ENCODE peak calls at places on chromosomes 2 and 18, in seven cellular contexts. One of them, this sample, is unnamed.

GRCh38 chr2:33518929-33519328 is 42.5 kb downstream of the RASGRP3 start:
- DNase-seq in neural progenitor cell: no peak
- DNase-seq in left ventricle myocardium inferior: no peak
- DNase-seq in AG09309: no peak
- DNase-seq in lung: no peak
- DNase-seq in BE2C: no peak
- DNase-seq in psoas muscle: no peak
- DNase-seq in this sample: no peak

GRCh38 chr2:15521782-15522181 is 39.4 kb downstream of the NBAS start:
- DNase-seq in neural progenitor cell: no peak
- DNase-seq in left ventricle myocardium inferior: no peak
- DNase-seq in AG09309: no peak
- DNase-seq in lung: no peak
- DNase-seq in BE2C: no peak
- DNase-seq in psoas muscle: no peak
- DNase-seq in this sample: peak; percentile 12

GRCh38 chr2:4903676-4904348 is 788.4 kb upstream of the SOX11 start:
- DNase-seq in neural progenitor cell: no peak
- DNase-seq in left ventricle myocardium inferior: no peak
- DNase-seq in AG09309: no peak
- DNase-seq in lung: no peak
- DNase-seq in BE2C: no peak
- DNase-seq in psoas muscle: no peak
- DNase-seq in this sample: no peak

GRCh38 chr2:167862296-167862695 is 385.1 kb downstream of the STK39 start:
- DNase-seq in neural progenitor cell: no peak
- DNase-seq in left ventricle myocardium inferior: no peak
- DNase-seq in AG09309: no peak
- DNase-seq in lung: no peak
- DNase-seq in BE2C: no peak
- DNase-seq in psoas muscle: no peak
- DNase-seq in this sample: no peak

GRCh38 chr2:54657664-54658083 is 65.8 kb upstream of the EML6 start:
- DNase-seq in neural progenitor cell: peak; percentile 69
- DNase-seq in left ventricle myocardium inferior: peak; percentile 59
- DNase-seq in AG09309: no peak
- DNase-seq in lung: no peak
- DNase-seq in BE2C: peak; percentile 56
- DNase-seq in psoas muscle: peak; percentile 72
- DNase-seq in this sample: peak; percentile 50

GRCh38 chr2:199975297-199975895 is 20.0 kb downstream of the MAIP1 start:
- DNase-seq in neural progenitor cell: no peak
- DNase-seq in left ventricle myocardium inferior: no peak
- DNase-seq in AG09309: peak; percentile 69
- DNase-seq in lung: no peak
- DNase-seq in BE2C: peak; percentile 27
- DNase-seq in psoas muscle: no peak
- DNase-seq in this sample: peak; percentile 36

GRCh38 chr2:69253893-69254292 is 133.1 kb downstream of the GFPT1 start:
- DNase-seq in neural progenitor cell: no peak
- DNase-seq in left ventricle myocardium inferior: no peak
- DNase-seq in AG09309: peak; percentile 96
- DNase-seq in lung: no peak
- DNase-seq in BE2C: no peak
- DNase-seq in psoas muscle: no peak
- DNase-seq in this sample: peak; percentile 93

GRCh38 chr2:119808516-119809147 is 48.9 kb downstream of the PTPN4 start:
- DNase-seq in neural progenitor cell: no peak
- DNase-seq in left ventricle myocardium inferior: no peak
- DNase-seq in AG09309: no peak
- DNase-seq in lung: no peak
- DNase-seq in BE2C: no peak
- DNase-seq in psoas muscle: no peak
- DNase-seq in this sample: peak; percentile 17

GRCh38 chr2:44578401-44579135 is 216.8 kb downstream of the CAMKMT start:
- DNase-seq in neural progenitor cell: no peak
- DNase-seq in left ventricle myocardium inferior: no peak
- DNase-seq in AG09309: peak; percentile 69
- DNase-seq in lung: no peak
- DNase-seq in BE2C: no peak
- DNase-seq in psoas muscle: no peak
- DNase-seq in this sample: peak; percentile 53

GRCh38 chr2:201396595-201396994 is 39.5 kb upstream of the FLACC1 start:
- DNase-seq in neural progenitor cell: no peak
- DNase-seq in left ventricle myocardium inferior: no peak
- DNase-seq in AG09309: no peak
- DNase-seq in lung: no peak
- DNase-seq in BE2C: no peak
- DNase-seq in psoas muscle: no peak
- DNase-seq in this sample: no peak

GRCh38 chr2:168192839-168193616 is 54.4 kb downstream of the STK39 start:
- DNase-seq in neural progenitor cell: no peak
- DNase-seq in left ventricle myocardium inferior: no peak
- DNase-seq in AG09309: no peak
- DNase-seq in lung: no peak
- DNase-seq in BE2C: no peak
- DNase-seq in psoas muscle: no peak
- DNase-seq in this sample: no peak

GRCh38 chr2:163133602-163134001 is 295.0 kb upstream of the KCNH7 start:
- DNase-seq in neural progenitor cell: no peak
- DNase-seq in left ventricle myocardium inferior: no peak
- DNase-seq in AG09309: no peak
- DNase-seq in lung: no peak
- DNase-seq in BE2C: no peak
- DNase-seq in psoas muscle: no peak
- DNase-seq in this sample: peak; percentile 7

GRCh38 chr2:127737892-127738291 is 36.6 kb downstream of the SFT2D3 start:
- DNase-seq in neural progenitor cell: no peak
- DNase-seq in left ventricle myocardium inferior: no peak
- DNase-seq in AG09309: no peak
- DNase-seq in lung: no peak
- DNase-seq in BE2C: no peak
- DNase-seq in psoas muscle: no peak
- DNase-seq in this sample: no peak

GRCh38 chr2:198186257-198186656 is 381.9 kb downstream of the PLCL1 start:
- DNase-seq in neural progenitor cell: no peak
- DNase-seq in left ventricle myocardium inferior: no peak
- DNase-seq in AG09309: no peak
- DNase-seq in lung: no peak
- DNase-seq in BE2C: no peak
- DNase-seq in psoas muscle: no peak
- DNase-seq in this sample: no peak

GRCh38 chr18:75065251-75066000 is 143.5 kb downstream of the PTGR3 start:
- DNase-seq in neural progenitor cell: no peak
- DNase-seq in left ventricle myocardium inferior: no peak
- DNase-seq in AG09309: no peak
- DNase-seq in lung: no peak
- DNase-seq in BE2C: no peak
- DNase-seq in psoas muscle: no peak
- DNase-seq in this sample: no peak

GRCh38 chr2:8101614-8102277 is 580.1 kb upstream of the ID2 start:
- DNase-seq in neural progenitor cell: no peak
- DNase-seq in left ventricle myocardium inferior: no peak
- DNase-seq in AG09309: no peak
- DNase-seq in lung: no peak
- DNase-seq in BE2C: no peak
- DNase-seq in psoas muscle: no peak
- DNase-seq in this sample: no peak

GRCh38 chr18:79526468-79527460 is 131.0 kb downstream of the NFATC1 start:
- DNase-seq in neural progenitor cell: no peak
- DNase-seq in left ventricle myocardium inferior: no peak
- DNase-seq in AG09309: no peak
- DNase-seq in lung: peak; percentile 38
- DNase-seq in BE2C: peak; percentile 28
- DNase-seq in psoas muscle: no peak
- DNase-seq in this sample: no peak

GRCh38 chr2:6968319-6969100 is 51.3 kb downstream of the RNF144A start:
- DNase-seq in neural progenitor cell: peak; percentile 38
- DNase-seq in left ventricle myocardium inferior: peak; percentile 36
- DNase-seq in AG09309: no peak
- DNase-seq in lung: no peak
- DNase-seq in BE2C: peak; percentile 39
- DNase-seq in psoas muscle: peak; percentile 74
- DNase-seq in this sample: peak; percentile 76

GRCh38 chr2:218406949-218407703 is 7.5 kb downstream of the CTDSP1 start:
- DNase-seq in neural progenitor cell: peak; percentile 8
- DNase-seq in left ventricle myocardium inferior: peak; percentile 71
- DNase-seq in AG09309: no peak
- DNase-seq in lung: peak; percentile 68
- DNase-seq in BE2C: no peak
- DNase-seq in psoas muscle: peak; percentile 83
- DNase-seq in this sample: peak; percentile 67

GRCh38 chr18:48409591-48410094 is 460 bp upstream of the ZBTB7C start:
- DNase-seq in neural progenitor cell: no peak
- DNase-seq in left ventricle myocardium inferior: peak; percentile 54
- DNase-seq in AG09309: no peak
- DNase-seq in lung: no peak
- DNase-seq in BE2C: peak; percentile 19
- DNase-seq in psoas muscle: peak; percentile 69
- DNase-seq in this sample: no peak

GRCh38 chr2:212897296-212897695 is 254.1 kb downstream of the IKZF2 start:
- DNase-seq in neural progenitor cell: no peak
- DNase-seq in left ventricle myocardium inferior: no peak
- DNase-seq in AG09309: peak; percentile 76
- DNase-seq in lung: no peak
- DNase-seq in BE2C: no peak
- DNase-seq in psoas muscle: no peak
- DNase-seq in this sample: no peak

GRCh38 chr18:44507729-44508325 is 172.9 kb upstream of the SETBP1 start:
- DNase-seq in neural progenitor cell: no peak
- DNase-seq in left ventricle myocardium inferior: peak; percentile 18
- DNase-seq in AG09309: no peak
- DNase-seq in lung: peak; percentile 29
- DNase-seq in BE2C: no peak
- DNase-seq in psoas muscle: peak; percentile 57
- DNase-seq in this sample: no peak

DNA sequence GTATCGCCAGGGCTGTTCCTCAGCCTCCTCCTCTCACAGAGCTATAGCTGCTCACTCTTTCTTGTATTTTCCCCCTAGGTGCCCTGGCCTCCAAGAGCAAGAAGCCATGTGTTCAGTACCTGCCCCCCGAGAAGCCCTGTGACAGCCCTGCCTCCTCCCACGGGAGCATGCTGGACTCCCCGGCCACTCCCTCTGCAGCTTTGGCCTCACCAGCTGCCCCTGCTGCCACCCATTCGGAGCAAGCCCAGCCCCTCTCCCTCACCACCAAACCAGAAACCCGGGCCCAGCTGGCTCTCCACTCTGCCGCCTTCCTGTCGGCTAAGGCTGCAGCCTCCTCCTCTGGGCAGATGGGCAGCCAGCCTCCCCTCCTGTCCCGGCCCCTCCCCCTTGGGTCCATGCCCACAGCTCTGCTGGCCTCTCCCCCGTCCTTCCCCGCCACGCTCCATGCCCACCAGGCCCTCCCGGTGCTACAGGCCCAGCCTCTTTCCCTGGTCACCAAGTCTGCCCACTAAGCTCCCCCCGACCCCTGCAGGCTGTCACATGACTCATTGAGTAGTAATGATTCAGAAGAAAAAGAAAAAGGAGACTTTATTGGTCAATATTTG is 18.7 kb downstream of the TGOLN2 start:
- DNase-seq in neural progenitor cell: no peak
- DNase-seq in left ventricle myocardium inferior: peak; percentile 53
- DNase-seq in AG09309: no peak
- DNase-seq in lung: peak; percentile 53
- DNase-seq in BE2C: peak; percentile 82
- DNase-seq in psoas muscle: peak; percentile 74
- DNase-seq in this sample: peak; percentile 63
- H3K4me3 ChIP-seq in neural progenitor cell: no peak overlapping the region
- H3K4me3 ChIP-seq in left ventricle myocardium inferior: no peak overlapping the region
- H3K4me3 ChIP-seq in AG09309: no peak overlapping the region
- H3K4me3 ChIP-seq in lung: no peak overlapping the region
- H3K4me3 ChIP-seq in BE2C: no peak overlapping the region
- H3K4me3 ChIP-seq in psoas muscle: no peak overlapping the region
- H3K4me3 ChIP-seq in this sample: no peak overlapping the region

DNA sequence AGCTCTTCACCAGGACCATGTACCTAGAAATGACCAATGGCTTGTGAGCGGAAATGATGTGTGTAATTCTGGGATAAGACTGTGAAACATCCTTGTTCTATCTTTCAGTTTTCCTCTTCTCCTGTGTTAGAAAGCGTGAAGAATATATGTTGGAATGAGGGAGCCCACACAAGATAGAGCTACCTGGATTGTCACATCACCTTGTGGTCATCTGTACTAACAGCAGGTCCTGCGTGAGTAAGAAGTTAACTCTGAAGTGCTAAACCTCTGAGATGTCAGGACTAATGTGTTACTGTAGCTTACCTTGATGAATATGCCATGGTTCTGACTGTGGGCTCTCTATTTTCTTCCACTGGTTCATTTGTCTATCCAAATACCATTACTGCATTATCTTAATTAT is 75.6 kb downstream of the FASTKD2 start:
- DNase-seq in neural progenitor cell: no peak
- DNase-seq in left ventricle myocardium inferior: no peak
- DNase-seq in AG09309: no peak
- DNase-seq in lung: no peak
- DNase-seq in BE2C: no peak
- DNase-seq in psoas muscle: no peak
- DNase-seq in this sample: no peak
- TF ChIP-seq CTCF in neural progenitor cell: peak; percentile 36
- TF ChIP-seq CTCF in left ventricle myocardium inferior: peak; percentile 15
- TF ChIP-seq CTCF in AG09309: no peak
- TF ChIP-seq CTCF in lung: no peak
- TF ChIP-seq CTCF in BE2C: peak; percentile 28
- TF ChIP-seq CTCF in psoas muscle: no peak
- TF ChIP-seq CTCF in this sample: no peak

GRCh38 chr2:231418820-231419640 is 23.5 kb downstream of the B3GNT7 start:
- DNase-seq in neural progenitor cell: peak; percentile 29
- DNase-seq in left ventricle myocardium inferior: no peak
- DNase-seq in AG09309: no peak
- DNase-seq in lung: no peak
- DNase-seq in BE2C: no peak
- DNase-seq in psoas muscle: no peak
- DNase-seq in this sample: no peak
- H3K4me3 ChIP-seq in neural progenitor cell: no peak overlapping the region
- H3K4me3 ChIP-seq in left ventricle myocardium inferior: no peak overlapping the region
- H3K4me3 ChIP-seq in AG09309: no peak overlapping the region
- H3K4me3 ChIP-seq in lung: no peak overlapping the region
- H3K4me3 ChIP-seq in BE2C: no peak overlapping the region
- H3K4me3 ChIP-seq in psoas muscle: no peak overlapping the region
- H3K4me3 ChIP-seq in this sample: no peak overlapping the region

DNA sequence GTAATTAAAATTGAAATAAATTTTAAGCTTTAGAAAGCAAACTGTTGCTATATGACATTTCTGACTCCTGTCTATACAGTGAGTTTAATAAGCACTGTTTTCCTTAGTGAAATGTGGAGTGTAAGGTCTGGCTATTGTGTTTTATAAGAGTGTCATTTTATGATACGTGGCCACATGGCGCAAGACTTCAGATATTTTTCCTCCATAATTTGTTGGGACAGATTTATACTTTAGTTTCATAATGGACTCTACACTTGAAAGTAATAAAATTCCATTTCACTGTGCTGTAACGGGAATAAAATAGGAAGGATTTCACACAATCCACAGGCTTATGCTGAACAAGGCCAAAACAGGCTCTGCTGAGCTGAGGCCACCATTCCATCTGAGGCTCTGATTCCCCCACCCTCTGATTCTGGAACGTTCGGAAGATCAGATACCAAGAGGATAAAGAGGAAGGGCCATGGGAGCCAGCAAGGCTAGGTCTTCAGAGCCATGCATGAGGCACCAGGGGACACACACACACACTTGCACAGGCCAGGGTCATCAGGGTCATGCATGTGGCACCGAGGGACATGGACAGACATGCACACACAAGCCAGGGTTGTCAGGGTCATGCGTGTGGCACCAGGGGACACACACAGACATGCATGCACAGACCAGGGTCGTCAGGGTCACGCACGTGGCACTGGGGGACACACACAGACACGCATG is 35.6 kb downstream of the HDAC4 start:
- DNase-seq in neural progenitor cell: no peak
- DNase-seq in left ventricle myocardium inferior: no peak
- DNase-seq in AG09309: no peak
- DNase-seq in lung: no peak
- DNase-seq in BE2C: no peak
- DNase-seq in psoas muscle: no peak
- DNase-seq in this sample: no peak
- TF ChIP-seq CTCF in neural progenitor cell: no peak
- TF ChIP-seq CTCF in left ventricle myocardium inferior: no peak
- TF ChIP-seq CTCF in AG09309: no peak
- TF ChIP-seq CTCF in lung: no peak
- TF ChIP-seq CTCF in BE2C: no peak
- TF ChIP-seq CTCF in psoas muscle: no peak
- TF ChIP-seq CTCF in this sample: no peak